ENCODE peak calls at places on chromosomes 7 and 10, in four cellular contexts. One of them, this sample, is unnamed.

GRCh38 chr10:74206727-74207126 is 55.7 kb downstream of the ADK start:
- DNase-seq in effector memory CD8-positive, alpha-beta T cell: no peak
- DNase-seq in epithelial cell of esophagus: peak; percentile 86
- DNase-seq in WTC11: no peak
- DNase-seq in this sample: no peak

GRCh38 chr7:42886129-42886528 is 25.7 kb downstream of the C7orf25 start:
- DNase-seq in WTC11: no peak
- DNase-seq in epithelial cell of esophagus: peak; percentile 21
- DNase-seq in effector memory CD8-positive, alpha-beta T cell: no peak
- DNase-seq in this sample: no peak

GRCh38 chr7:105353752-105354328 is 34.9 kb downstream of the SRPK2 start:
- DNase-seq in effector memory CD8-positive, alpha-beta T cell: no peak
- DNase-seq in epithelial cell of esophagus: no peak
- DNase-seq in WTC11: no peak
- DNase-seq in this sample: peak; percentile 79

GRCh38 chr10:49113741-49114141 is 1.6 kb downstream of the VSTM4 start:
- DNase-seq in WTC11: no peak
- DNase-seq in epithelial cell of esophagus: no peak
- DNase-seq in effector memory CD8-positive, alpha-beta T cell: no peak
- DNase-seq in this sample: no peak

GRCh38 chr10:58797356-58797755 is 284.7 kb downstream of the BICC1 start:
- DNase-seq in WTC11: no peak
- DNase-seq in effector memory CD8-positive, alpha-beta T cell: no peak
- DNase-seq in epithelial cell of esophagus: peak; percentile 75
- DNase-seq in this sample: no peak

GRCh38 chr10:63634488-63635090 is 113.4 kb downstream of the REEP3 start:
- DNase-seq in epithelial cell of esophagus: no peak
- DNase-seq in effector memory CD8-positive, alpha-beta T cell: no peak
- DNase-seq in WTC11: no peak
- DNase-seq in this sample: no peak

GRCh38 chr7:152760384-152761115 is 998 bp downstream of the ACTR3B start:
- DNase-seq in effector memory CD8-positive, alpha-beta T cell: no peak
- DNase-seq in WTC11: no peak
- DNase-seq in epithelial cell of esophagus: peak; percentile 10
- DNase-seq in this sample: no peak

GRCh38 chr10:127145173-127145572 is 51.2 kb downstream of the INSYN2A start:
- DNase-seq in effector memory CD8-positive, alpha-beta T cell: no peak
- DNase-seq in WTC11: no peak
- DNase-seq in epithelial cell of esophagus: peak; percentile 77
- DNase-seq in this sample: no peak

GRCh38 chr10:127117125-127117524 is 79.3 kb downstream of the INSYN2A start:
- DNase-seq in epithelial cell of esophagus: peak; percentile 61
- DNase-seq in WTC11: peak; percentile 81
- DNase-seq in effector memory CD8-positive, alpha-beta T cell: no peak
- DNase-seq in this sample: peak; percentile 74

GRCh38 chr10:110355922-110356627 is 51.4 kb upstream of the SMNDC1 start:
- DNase-seq in epithelial cell of esophagus: no peak
- DNase-seq in effector memory CD8-positive, alpha-beta T cell: no peak
- DNase-seq in WTC11: no peak
- DNase-seq in this sample: no peak

GRCh38 chr10:1575481-1576244 is 161.7 kb downstream of the ADARB2 start:
- DNase-seq in WTC11: no peak
- DNase-seq in effector memory CD8-positive, alpha-beta T cell: no peak
- DNase-seq in epithelial cell of esophagus: no peak
- DNase-seq in this sample: no peak

GRCh38 chr10:91603931-91604331 is 28.9 kb downstream of the PPP1R3C start:
- DNase-seq in WTC11: no peak
- DNase-seq in epithelial cell of esophagus: peak; percentile 79
- DNase-seq in effector memory CD8-positive, alpha-beta T cell: no peak
- DNase-seq in this sample: no peak

GRCh38 chr7:5643280-5643679 is 138.2 kb downstream of the RNF216 start:
- DNase-seq in WTC11: peak; percentile 32
- DNase-seq in effector memory CD8-positive, alpha-beta T cell: peak; percentile 34
- DNase-seq in epithelial cell of esophagus: peak; percentile 42
- DNase-seq in this sample: no peak

GRCh38 chr10:18666810-18667209 is 7.6 kb downstream of the ARL5B start:
- DNase-seq in epithelial cell of esophagus: peak; percentile 89
- DNase-seq in effector memory CD8-positive, alpha-beta T cell: no peak
- DNase-seq in WTC11: no peak
- DNase-seq in this sample: no peak

GRCh38 chr10:7610651-7611389 is 55.9 kb downstream of the ITIH5 start:
- DNase-seq in effector memory CD8-positive, alpha-beta T cell: no peak
- DNase-seq in epithelial cell of esophagus: no peak
- DNase-seq in WTC11: no peak
- DNase-seq in this sample: no peak

GRCh38 chr7:68684246-68684850 is 913.9 kb upstream of the AUTS2 start:
- DNase-seq in WTC11: no peak
- DNase-seq in effector memory CD8-positive, alpha-beta T cell: no peak
- DNase-seq in epithelial cell of esophagus: no peak
- DNase-seq in this sample: peak; percentile 50

GRCh38 chr10:29858352-29859267 is 200.8 kb downstream of the JCAD start:
- DNase-seq in effector memory CD8-positive, alpha-beta T cell: no peak
- DNase-seq in epithelial cell of esophagus: peak; percentile 82
- DNase-seq in WTC11: peak; percentile 49
- DNase-seq in this sample: peak; percentile 75

GRCh38 chr10:21467633-21468032 is 57.8 kb downstream of the SKIDA1 start:
- DNase-seq in epithelial cell of esophagus: no peak
- DNase-seq in effector memory CD8-positive, alpha-beta T cell: no peak
- DNase-seq in WTC11: no peak
- DNase-seq in this sample: no peak

GRCh38 chr7:134502972-134503371 is 24.4 kb upstream of the AKR1B10 start:
- DNase-seq in WTC11: no peak
- DNase-seq in effector memory CD8-positive, alpha-beta T cell: no peak
- DNase-seq in epithelial cell of esophagus: no peak
- DNase-seq in this sample: no peak

GRCh38 chr7:112080441-112080840 is 125.8 kb downstream of the DOCK4 start:
- DNase-seq in epithelial cell of esophagus: peak; percentile 93
- DNase-seq in WTC11: no peak
- DNase-seq in effector memory CD8-positive, alpha-beta T cell: no peak
- DNase-seq in this sample: no peak

This sample was measured in testis.